ENCODE peak calls at places on chromosomes 3 and 15, in eight cellular contexts. B, D, Y, L, M, R, Z and S are unnamed samples.

GRCh38 chr15:68820205-68820588 is 498 bp downstream of the ANP32A start:
- DNase-seq in B (no peak), D (no peak), Y (no peak), L (peak), M (no peak), R (peak), Z (peak), S (peak)

GRCh38 chr3:14647976-14648955 is 3.3 kb upstream of the CCDC174 start:
- DNase-seq in B (no peak), D (no peak), Y (no peak), L (no peak), M (no peak), R (no peak), Z (no peak), S (no peak)

GRCh38 chr15:64127521-64128275 is 23.8 kb upstream of the SNX22 start:
- DNase-seq in B (no peak), D (no peak), Y (no peak), L (no peak), M (no peak), R (no peak), Z (no peak), S (no peak)

GRCh38 chr3:183324083-183324482 is 71.0 kb downstream of the B3GNT5 start:
- DNase-seq in B (no peak), D (no peak), Y (no peak), L (no peak), M (no peak), R (no peak), Z (no peak), S (no peak)

GRCh38 chr3:94472511-94472910 is 409.6 kb downstream of the NSUN3 start:
- DNase-seq in B (no peak), D (no peak), Y (no peak), L (no peak), M (no peak), R (no peak), Z (no peak), S (no peak)

GRCh38 chr3:143267984-143268383 is 148.4 kb downstream of the CHST2 start:
- DNase-seq in B (no peak), D (peak), Y (no peak), L (no peak), M (no peak), R (no peak), Z (no peak), S (no peak)

GRCh38 chr15:84400017-84400740 is 164.6 kb downstream of the GOLGA6L4 start:
- DNase-seq in B (no peak), D (no peak), Y (no peak), L (peak), M (no peak), R (peak), Z (no peak), S (no peak)

GRCh38 chr3:160010578-160010977 is 21.9 kb downstream of the IL12A start:
- DNase-seq in B (peak), D (no peak), Y (no peak), L (no peak), M (no peak), R (no peak), Z (no peak), S (no peak)

GRCh38 chr3:73999501-73999900 is 374.8 kb upstream of the PDZRN3 start:
- DNase-seq in B (no peak), D (no peak), Y (no peak), L (no peak), M (no peak), R (no peak), Z (no peak), S (no peak)

GRCh38 chr15:75532413-75533250 is 46.5 kb downstream of the PTPN9 start:
- DNase-seq in B (no peak), D (peak), Y (peak), L (peak), M (peak), R (no peak), Z (peak), S (no peak)

GRCh38 chr3:71891483-71891882 is 106.5 kb upstream of the PROK2 start:
- DNase-seq in B (no peak), D (no peak), Y (no peak), L (no peak), M (no peak), R (no peak), Z (no peak), S (no peak)

GRCh38 chr3:156148946-156149348 is 28.6 kb downstream of the KCNAB1 start:
- DNase-seq in B (no peak), D (peak), Y (no peak), L (no peak), M (no peak), R (no peak), Z (no peak), S (no peak)

GRCh38 chr3:156151824-156152428 is 31.5 kb downstream of the KCNAB1 start:
- DNase-seq in B (no peak), D (peak), Y (peak), L (peak), M (peak), R (peak), Z (peak), S (peak)

GRCh38 chr3:156150434-156151066 is 30.2 kb downstream of the KCNAB1 start:
- DNase-seq in B (no peak), D (peak), Y (peak), L (no peak), M (peak), R (no peak), Z (peak), S (peak)

GRCh38 chr3:156148345-156148945 is 28.1 kb downstream of the KCNAB1 start:
- DNase-seq in B (no peak), D (no peak), Y (no peak), L (no peak), M (no peak), R (no peak), Z (no peak), S (no peak)

DNA sequence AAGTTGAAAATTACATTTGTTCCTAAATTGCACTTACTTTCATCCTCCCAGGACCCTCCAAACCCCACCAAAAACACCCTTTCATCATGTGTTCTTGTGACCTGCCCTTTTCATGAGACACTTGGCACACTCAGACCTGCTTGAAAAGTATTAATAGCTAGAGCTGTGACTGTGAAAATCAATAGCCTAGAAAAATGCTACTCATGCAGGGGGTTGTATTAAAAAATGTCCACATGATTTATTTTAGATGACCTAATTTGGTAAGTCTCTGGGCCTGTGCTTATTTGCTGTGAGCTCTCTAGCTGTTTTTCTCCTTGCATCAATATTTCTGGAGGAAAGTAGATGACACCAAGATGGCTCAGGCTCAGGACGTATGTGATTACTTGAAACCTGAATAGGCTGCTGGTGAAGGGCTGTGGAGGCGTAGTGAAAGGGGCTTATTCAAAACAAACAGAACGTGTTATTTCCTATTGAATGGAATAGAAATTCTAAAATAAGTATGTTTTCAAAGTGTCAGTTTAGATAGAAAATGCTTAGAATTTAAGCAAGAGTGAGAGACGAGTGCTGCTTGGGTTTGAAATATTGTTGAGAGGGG is 29.5 kb downstream of the KCNAB1 start:
- DNase-seq in B (no peak), D (peak), Y (no peak), L (no peak), M (no peak), R (no peak), Z (no peak), S (no peak)
- TF ChIP-seq CTCF in B (no peak), D (no peak), Y (no peak), L (no peak), M (no peak), R (no peak), Z (no peak), S (no peak)

DNA sequence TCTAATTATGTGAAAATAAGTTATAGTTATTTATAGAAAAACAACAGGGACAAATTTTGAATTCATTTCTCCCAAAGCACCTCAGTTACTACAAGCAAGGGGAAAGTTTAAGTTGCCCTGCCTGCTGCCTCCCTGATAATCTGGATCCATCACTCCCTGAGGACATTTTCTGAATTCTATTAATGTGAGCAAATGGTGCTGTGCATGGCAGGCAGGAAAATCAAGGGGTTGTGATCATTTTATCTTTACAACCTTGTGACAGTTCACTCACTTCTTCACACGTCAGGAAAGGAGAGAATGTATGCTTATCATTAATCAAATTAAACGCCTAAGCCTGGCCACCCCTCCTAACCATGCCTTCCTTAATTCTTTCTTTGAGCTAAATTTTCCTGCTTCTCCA is 39.3 kb downstream of the ITGB5 start:
- DNase-seq in B (no peak), D (no peak), Y (no peak), L (no peak), M (no peak), R (no peak), Z (no peak), S (no peak)
- TF ChIP-seq CTCF in B (no peak), D (no peak), Y (no peak), L (no peak), M (no peak), R (no peak), Z (no peak), S (no peak)

DNA sequence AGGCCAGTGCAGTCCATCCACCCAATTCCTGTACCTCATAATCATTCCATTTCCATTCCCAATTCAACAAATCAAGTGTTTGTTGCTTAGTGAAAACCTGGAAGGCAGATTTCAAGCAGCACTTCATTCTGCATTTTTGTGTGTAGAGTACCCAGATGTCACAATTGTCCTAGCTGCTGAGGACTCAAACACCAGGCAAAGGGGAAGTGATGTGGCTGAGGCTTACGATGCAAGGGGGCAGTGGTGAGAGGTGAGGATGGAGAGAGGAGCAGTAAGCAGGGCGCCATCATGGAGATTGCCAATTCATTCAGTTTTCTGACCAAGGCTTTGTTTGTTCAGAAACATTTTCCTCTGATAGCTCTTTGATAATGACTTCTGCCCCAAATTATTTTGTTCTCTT is 83.7 kb upstream of the GSK3B start:
- DNase-seq in B (no peak), D (no peak), Y (no peak), L (no peak), M (peak), R (no peak), Z (no peak), S (no peak)
- TF ChIP-seq CTCF in B (no peak), D (no peak), Y (peak), L (no peak), M (peak), R (no peak), Z (no peak), S (no peak)

GRCh38 chr3:128353361-128353965 is 113.2 kb downstream of the DNAJB8 start:
- DNase-seq in B (no peak), D (no peak), Y (no peak), L (no peak), M (no peak), R (no peak), Z (no peak), S (no peak)

GRCh38 chr3:128354788-128355548 is 111.7 kb downstream of the DNAJB8 start:
- DNase-seq in B (no peak), D (no peak), Y (no peak), L (no peak), M (no peak), R (peak), Z (peak), S (no peak)

GRCh38 chr3:128352326-128352725 is 114.4 kb downstream of the DNAJB8 start:
- DNase-seq in B (no peak), D (no peak), Y (no peak), L (no peak), M (no peak), R (no peak), Z (no peak), S (no peak)

GRCh38 chr3:128355549-128355930 is 111.2 kb downstream of the DNAJB8 start:
- DNase-seq in B (no peak), D (no peak), Y (no peak), L (no peak), M (no peak), R (no peak), Z (no peak), S (no peak)

DNA sequence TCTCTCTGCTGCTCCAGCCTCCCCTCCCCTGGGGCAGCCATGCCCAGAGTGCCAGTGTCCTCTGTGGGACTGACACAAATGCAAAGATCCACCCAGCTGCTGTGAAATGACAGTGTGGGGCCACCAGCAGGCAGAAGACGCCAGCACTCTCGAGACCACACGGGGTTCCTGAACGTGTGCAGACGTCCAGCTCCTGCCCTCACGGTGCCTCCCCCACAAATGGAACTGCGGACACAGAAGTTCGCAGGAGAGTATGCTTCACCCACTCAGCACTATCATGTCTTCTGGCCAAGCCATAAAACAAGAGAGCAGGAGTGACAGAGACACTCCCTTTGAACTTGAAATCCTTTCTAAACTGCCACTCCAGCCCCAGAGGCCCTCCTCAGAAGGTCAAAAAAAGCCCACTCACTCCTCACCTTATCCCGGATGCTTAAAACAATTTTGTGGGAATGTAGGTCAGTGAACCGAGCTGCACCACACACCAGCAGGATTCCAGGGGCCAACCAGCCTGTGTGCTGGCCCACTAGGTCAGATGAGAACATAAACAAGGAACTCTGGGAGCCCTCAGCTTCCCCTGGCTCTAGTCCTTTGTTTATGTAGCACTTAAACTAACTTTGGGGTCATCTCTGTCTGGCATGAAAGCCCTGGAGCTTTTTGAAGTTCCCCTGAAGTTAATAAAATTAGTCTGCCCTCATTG is 112.6 kb downstream of the DNAJB8 start:
- DNase-seq in B (no peak), D (peak), Y (peak), L (no peak), M (no peak), R (peak), Z (no peak), S (no peak)
- TF ChIP-seq CTCF in B (no peak), D (no peak), Y (no peak), L (no peak), M (no peak), R (no peak), Z (no peak), S (no peak)

DNA sequence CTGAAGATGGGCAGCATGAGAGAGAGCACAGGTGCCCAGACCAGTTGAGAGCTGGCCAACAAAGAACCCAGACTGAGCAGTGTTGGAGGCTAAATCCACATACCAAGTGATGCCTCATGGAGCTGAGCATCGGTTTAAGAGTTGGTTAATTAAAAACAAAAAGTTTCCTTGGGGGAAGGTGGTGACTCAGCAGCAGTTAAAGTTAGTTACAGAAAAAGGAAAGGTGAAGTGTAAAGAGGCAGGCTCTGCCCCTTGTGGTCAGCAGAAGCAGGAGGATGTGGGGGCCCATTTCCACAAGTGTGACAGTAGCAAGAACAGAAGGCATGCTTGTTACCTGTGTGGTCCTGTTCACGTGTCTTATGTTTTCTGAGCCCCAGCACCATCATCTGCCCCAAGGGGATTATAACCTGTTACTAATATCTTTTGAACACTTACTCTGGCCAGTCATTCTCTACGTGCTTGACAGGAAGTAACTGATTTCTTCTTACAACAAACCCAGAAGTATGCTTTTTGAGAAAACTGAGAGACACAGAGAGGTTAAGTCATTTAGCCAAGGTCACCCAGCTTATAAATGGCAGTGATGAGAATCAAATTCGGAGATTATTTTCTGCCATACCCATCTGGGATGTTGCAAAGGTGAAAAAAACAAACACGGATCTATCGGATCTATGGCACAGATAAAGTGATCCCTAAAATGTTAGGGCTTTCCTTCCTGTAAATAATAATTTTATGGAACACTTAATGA is 91.0 kb downstream of the EPHB1 start:
- DNase-seq in B (peak), D (no peak), Y (no peak), L (no peak), M (peak), R (no peak), Z (no peak), S (peak)
- TF ChIP-seq CTCF in B (peak), D (no peak), Y (no peak), L (no peak), M (peak), R (no peak), Z (peak), S (no peak)